ENCODE peak calls at places on chromosomes 12 and 14, in nine cellular contexts. S is NCI-H748 treated with DMSO at 0.1 percent for 48 hours, H is ureter, F is NCI-H345, N is fibroblast of villous mesenchyme, B is AML-193, C is PC-3, Z is caudate nucleus, I is ecto neural progenitor cell. V is an unnamed sample.
A peak's percentile ranks its signal among the peaks of the same experiment; 100 is the strongest.

GRCh38 chr12:108568653-108569154 is 6.3 kb downstream of the ISCU start:
- DNase-seq in S (no peak), H (peak; percentile 42), F (peak; percentile 88), N (no peak), B (no peak), C (no peak), Z (no peak), I (peak; percentile 32), V (peak; percentile 93)

GRCh38 chr14:101313268-101313667 is 248.0 kb upstream of the DIO3 start:
- DNase-seq in S (no peak), H (no peak), F (no peak), N (no peak), B (no peak), C (no peak), Z (no peak), I (no peak), V (no peak)

GRCh38 chr12:71888521-71888920 is 49.0 kb downstream of the TBC1D15 start:
- DNase-seq in S (no peak), H (no peak), F (no peak), N (no peak), B (no peak), C (no peak), Z (no peak), I (no peak), V (no peak)

GRCh38 chr12:116389990-116390655 is 112.6 kb upstream of the MED13L start:
- DNase-seq in S (no peak), H (no peak), F (no peak), N (peak; percentile 89), B (no peak), C (peak; percentile 100), Z (no peak), I (no peak), V (no peak)

GRCh38 chr12:182381-182883 is 31.5 kb downstream of the SLC6A12 start:
- DNase-seq in S (no peak), H (no peak), F (no peak), N (peak; percentile 76), B (no peak), C (peak; percentile 84), Z (no peak), I (no peak), V (no peak)

GRCh38 chr14:53850714-53851296 is 105.8 kb downstream of the BMP4 start:
- DNase-seq in S (no peak), H (no peak), F (no peak), N (peak; percentile 50), B (no peak), C (peak; percentile 72), Z (no peak), I (no peak), V (no peak)

GRCh38 chr12:73612571-73612970 is 925.1 kb upstream of the ATXN7L3B start:
- DNase-seq in S (no peak), H (no peak), F (no peak), N (no peak), B (no peak), C (peak; percentile 15), Z (no peak), I (no peak), V (no peak)

GRCh38 chr12:48618541-48618940 is 48.7 kb upstream of the LALBA start:
- DNase-seq in S (peak; percentile 43), H (peak; percentile 78), F (peak; percentile 30), N (peak; percentile 77), B (peak; percentile 54), C (peak; percentile 89), Z (peak; percentile 19), I (peak; percentile 91), V (peak; percentile 75)

GRCh38 chr14:91419044-91419397 is 1.4 kb upstream of the CCDC88C start:
- DNase-seq in S (no peak), H (no peak), F (no peak), N (no peak), B (no peak), C (no peak), Z (no peak), I (no peak), V (no peak)

GRCh38 chr12:106084048-106084671 is 54.6 kb downstream of the NUAK1 start:
- DNase-seq in S (no peak), H (no peak), F (no peak), N (peak; percentile 92), B (no peak), C (peak; percentile 62), Z (no peak), I (peak; percentile 76), V (no peak)

GRCh38 chr14:81464253-81465001 is 64.3 kb upstream of the STON2 start:
- DNase-seq in S (peak; percentile 46), H (peak; percentile 58), F (peak; percentile 66), N (peak; percentile 69), B (peak; percentile 73), C (peak; percentile 88), Z (peak; percentile 30), I (peak; percentile 64), V (peak; percentile 89)